ENCODE peak calls at places on chromosome 2, in seven cellular contexts. X, Z, P, B, A, M and R are unnamed samples. For H3K27me3, the result is how much of the 10 kb centered on the place peaks cover.

GRCh38 chr2:76953733-76954347 is 568.3 kb downstream of the LRRTM4 start:
- DNase-seq in X (no peak), Z (peak), P (peak), B (no peak), A (no peak), M (peak), R (no peak)

GRCh38 chr2:95001117-95001551 is 24.4 kb upstream of the MAL start:
- DNase-seq in X (peak), Z (no peak), P (no peak), B (no peak), A (no peak), M (peak), R (no peak)

GRCh38 chr2:168294409-168294808 is 47.0 kb upstream of the STK39 start:
- DNase-seq in X (no peak), Z (no peak), P (no peak), B (no peak), A (no peak), M (no peak), R (no peak)

GRCh38 chr2:20065885-20066602 is 14.6 kb upstream of the LAPTM4A start:
- DNase-seq in X (peak), Z (no peak), P (peak), B (peak), A (peak), M (no peak), R (no peak)

GRCh38 chr2:230660294-230661060 is 52.2 kb upstream of the CAB39 start:
- DNase-seq in X (no peak), Z (peak), P (peak), B (peak), A (peak), M (no peak), R (no peak)

GRCh38 chr2:10432315-10433181 is 15.6 kb downstream of the ODC1 start:
- DNase-seq in X (peak), Z (no peak), P (peak), B (no peak), A (peak), M (peak), R (no peak)

GRCh38 chr2:105320651-105321215 is 8.8 kb downstream of the TGFBRAP1 start:
- DNase-seq in X (no peak), Z (no peak), P (no peak), B (no peak), A (no peak), M (no peak), R (no peak)

GRCh38 chr2:113978524-113979171 is 88.8 kb downstream of the ACTR3 start:
- DNase-seq in X (no peak), Z (no peak), P (no peak), B (no peak), A (no peak), M (no peak), R (no peak)

GRCh38 chr2:26299488-26300092 is 46.4 kb upstream of the SELENOI start:
- DNase-seq in X (no peak), Z (no peak), P (peak), B (no peak), A (peak), M (peak), R (no peak)

GRCh38 chr2:166932032-166932431 is 43.8 kb downstream of the XIRP2 start:
- DNase-seq in X (no peak), Z (no peak), P (no peak), B (no peak), A (no peak), M (no peak), R (no peak)

GRCh38 chr2:60555066-60555793 is 1.8 kb upstream of the BCL11A start:
- DNase-seq in X (peak), Z (peak), P (peak), B (peak), A (peak), M (peak), R (peak)

GRCh38 chr2:33552758-33553461 is 46.2 kb downstream of the FAM98A start:
- DNase-seq in X (no peak), Z (peak), P (no peak), B (no peak), A (no peak), M (no peak), R (no peak)

GRCh38 chr2:77579076-77579769 is 57.0 kb upstream of the LRRTM4 start:
- DNase-seq in X (no peak), Z (no peak), P (no peak), B (no peak), A (no peak), M (no peak), R (no peak)

GRCh38 chr2:72755647-72756423 is 70.0 kb downstream of the EXOC6B start:
- DNase-seq in X (no peak), Z (no peak), P (no peak), B (no peak), A (no peak), M (no peak), R (no peak)

GRCh38 chr2:196591621-196592022 is 47.9 kb upstream of the CCDC150 start:
- DNase-seq in X (no peak), Z (no peak), P (no peak), B (no peak), A (no peak), M (no peak), R (no peak)

GRCh38 chr2:60775048-60775639 is 19.1 kb downstream of the PAPOLG start:
- DNase-seq in X (no peak), Z (no peak), P (no peak), B (no peak), A (no peak), M (no peak), R (no peak)

GRCh38 chr2:233756429-233757081 is 3.5 kb upstream of the UGT1A1 start:
- DNase-seq in X (no peak), Z (no peak), P (peak), B (no peak), A (no peak), M (no peak), R (no peak)

GRCh38 chr2:231221761-231222160 is 23.3 kb downstream of the ARMC9 start:
- DNase-seq in X (no peak), Z (no peak), P (no peak), B (no peak), A (no peak), M (no peak), R (no peak)

GRCh38 chr2:176583530-176584101 is 314.4 kb downstream of the MTX2 start:
- DNase-seq in X (no peak), Z (no peak), P (no peak), B (no peak), A (no peak), M (no peak), R (no peak)

GRCh38 chr2:190533968-190534309 is 583 bp downstream of the NEMP2 start:
- DNase-seq in X (no peak), Z (peak), P (peak), B (no peak), A (no peak), M (no peak), R (peak)

GRCh38 chr2:43218221-43218549 is 8.2 kb downstream of the ZFP36L2 start:
- DNase-seq in X (no peak), Z (no peak), P (no peak), B (no peak), A (no peak), M (no peak), R (no peak)

GRCh38 chr2:143700865-143701264 is 571.6 kb downstream of the ARHGAP15 start:
- DNase-seq in X (no peak), Z (no peak), P (no peak), B (no peak), A (no peak), M (no peak), R (no peak)

GRCh38 chr2:127421116-127421800 is 3.0 kb downstream of the PROC start:
- DNase-seq in X (no peak), Z (no peak), P (no peak), B (no peak), A (peak), M (no peak), R (no peak)

GRCh38 chr2:174023591-174024523 is 58.7 kb upstream of the SP3 start:
- DNase-seq in X (no peak), Z (peak), P (no peak), B (peak), A (peak), M (peak), R (no peak)

GRCh38 chr2:229296016-229296415 is 24.9 kb upstream of the PID1 start:
- DNase-seq in X (no peak), Z (no peak), P (no peak), B (no peak), A (no peak), M (no peak), R (no peak)

GRCh38 chr2:46999857-47000678 is 84.5 kb upstream of the MCFD2 start:
- DNase-seq in X (no peak), Z (no peak), P (no peak), B (no peak), A (no peak), M (no peak), R (no peak)

GRCh38 chr2:190277234-190278112 is 42.2 kb downstream of the HIBCH start:
- DNase-seq in X (no peak), Z (no peak), P (no peak), B (no peak), A (no peak), M (peak), R (no peak)

GRCh38 chr2:191597186-191597751 is 80.7 kb upstream of the NABP1 start:
- DNase-seq in X (no peak), Z (no peak), P (no peak), B (no peak), A (no peak), M (no peak), R (no peak)

GRCh38 chr2:161353543-161353942 is 45.3 kb downstream of the PSMD14 start:
- DNase-seq in X (no peak), Z (no peak), P (no peak), B (no peak), A (no peak), M (no peak), R (no peak)

GRCh38 chr2:172179045-172179742 is 76.5 kb upstream of the DLX2 start:
- DNase-seq in X (no peak), Z (no peak), P (peak), B (no peak), A (no peak), M (no peak), R (no peak)

GRCh38 chr2:186518945-186519344 is 32.9 kb downstream of the ZC3H15 start:
- DNase-seq in X (no peak), Z (no peak), P (no peak), B (no peak), A (no peak), M (no peak), R (no peak)

GRCh38 chr2:228352048-228352447 is 170.6 kb upstream of the SPHKAP start:
- DNase-seq in X (no peak), Z (no peak), P (no peak), B (no peak), A (no peak), M (no peak), R (no peak)

GRCh38 chr2:95356821-95357700 is 45.4 kb upstream of the FAHD2A start:
- DNase-seq in X (no peak), Z (no peak), P (peak), B (no peak), A (peak), M (peak), R (no peak)

GRCh38 chr2:173149491-173149890 is 73.8 kb downstream of the MAP3K20 start:
- DNase-seq in X (no peak), Z (no peak), P (no peak), B (no peak), A (no peak), M (no peak), R (no peak)

GRCh38 chr2:11121099-11121822 is 34.0 kb upstream of the SLC66A3 start:
- DNase-seq in X (no peak), Z (no peak), P (no peak), B (no peak), A (no peak), M (peak), R (no peak)

GRCh38 chr2:189821953-189822748 is 37.9 kb downstream of the PMS1 start:
- DNase-seq in X (no peak), Z (no peak), P (no peak), B (no peak), A (no peak), M (no peak), R (no peak)

GRCh38 chr2:145635706-145636427 is 1115.9 kb upstream of the ZEB2 start:
- DNase-seq in X (no peak), Z (no peak), P (no peak), B (no peak), A (no peak), M (no peak), R (no peak)

GRCh38 chr2:99365661-99366060 is 28.5 kb downstream of the EIF5B start:
- DNase-seq in X (no peak), Z (no peak), P (no peak), B (no peak), A (no peak), M (no peak), R (no peak)

GRCh38 chr2:103289101-103289725 is 527.4 kb downstream of the TMEM182 start:
- DNase-seq in X (no peak), Z (no peak), P (no peak), B (no peak), A (no peak), M (peak), R (no peak)

GRCh38 chr2:46309052-46309953 is 12.1 kb downstream of the EPAS1 start:
- DNase-seq in X (no peak), Z (no peak), P (no peak), B (no peak), A (no peak), M (no peak), R (no peak)

GRCh38 chr2:239267411-239267941 is 133.3 kb downstream of the HDAC4 start:
- DNase-seq in X (peak), Z (peak), P (peak), B (peak), A (peak), M (no peak), R (peak)

GRCh38 chr2:239268082-239268481 is 132.7 kb downstream of the HDAC4 start:
- DNase-seq in X (peak), Z (no peak), P (peak), B (peak), A (peak), M (no peak), R (no peak)

GRCh38 chr2:239266436-239266770 is 134.4 kb downstream of the HDAC4 start:
- DNase-seq in X (no peak), Z (no peak), P (no peak), B (no peak), A (peak), M (no peak), R (no peak)

GRCh38 chr2:239265681-239266435 is 135.0 kb downstream of the HDAC4 start:
- DNase-seq in X (peak), Z (no peak), P (no peak), B (no peak), A (peak), M (no peak), R (no peak)

GRCh38 chr2:239266779-239267410 is 133.9 kb downstream of the HDAC4 start:
- DNase-seq in X (peak), Z (no peak), P (no peak), B (no peak), A (peak), M (no peak), R (no peak)
- H3K27ac ChIP-seq in X (peak), Z (peak), P (peak), B (peak), A (peak), M (no peak), R (peak)

DNA sequence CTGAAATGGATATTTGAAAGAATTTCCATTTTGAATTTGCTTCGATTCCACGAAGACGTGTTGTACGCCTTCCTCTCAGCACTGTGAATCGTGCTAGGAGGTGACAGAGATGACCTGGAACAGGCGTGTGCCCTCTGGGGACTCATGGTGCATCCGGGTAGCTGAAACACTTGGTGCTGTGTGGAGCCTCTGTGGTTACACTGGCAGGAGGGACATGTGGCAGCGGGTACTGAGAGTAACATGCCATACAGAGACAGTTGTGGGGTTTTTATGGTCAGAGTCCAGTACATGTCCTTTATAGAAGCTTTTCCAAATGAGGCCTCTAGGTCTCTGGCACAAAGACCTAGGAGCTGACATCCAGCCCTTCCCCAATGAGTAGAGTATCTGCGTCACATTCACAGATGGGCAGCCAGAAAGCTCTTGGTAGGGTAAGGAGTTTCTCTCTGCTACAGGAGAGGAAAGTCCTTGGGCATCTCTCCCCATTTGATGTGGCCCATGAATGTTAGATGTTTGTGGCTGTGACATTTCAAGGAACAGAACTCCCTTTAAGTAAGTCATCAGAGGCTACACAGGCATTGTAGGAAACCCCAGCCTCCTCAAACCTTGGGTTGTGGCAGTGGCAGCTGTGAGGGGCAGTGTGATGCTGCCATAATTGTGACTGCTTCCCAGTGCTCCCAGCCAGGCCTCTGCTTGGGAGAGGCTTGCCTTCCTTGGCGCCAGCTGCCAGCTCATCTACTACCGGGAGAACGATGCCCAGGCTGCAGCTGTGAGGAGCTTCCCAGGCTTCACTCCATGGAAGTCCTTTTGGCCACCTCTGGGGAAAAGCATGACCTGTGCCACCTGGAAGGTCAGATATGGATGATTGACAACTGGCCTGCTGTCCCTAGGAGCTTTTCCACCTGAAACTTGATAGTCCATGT is 80.6 kb downstream of the ACOXL start:
- DNase-seq in X (no peak), Z (no peak), P (no peak), B (no peak), A (no peak), M (no peak), R (no peak)
- H3K27me3 ChIP-seq in X (under half), Z (under half), P (under half), B (under half), A (under half), M (under half), R (under half)

GRCh38 chr2:179571721-179572120 is 289.7 kb downstream of the ZNF385B start:
- DNase-seq in X (no peak), Z (no peak), P (no peak), B (no peak), A (no peak), M (no peak), R (no peak)
- TF ChIP-seq CTCF in X (no peak), Z (no peak), P (no peak), B (no peak), A (no peak), M (no peak), R (no peak)

GRCh38 chr2:181836583-181836982 is 54.9 kb upstream of the ITPRID2 start:
- DNase-seq in X (no peak), Z (no peak), P (no peak), B (no peak), A (no peak), M (no peak), R (no peak)

GRCh38 chr2:181828122-181828705 is 63.3 kb upstream of the ITPRID2 start:
- DNase-seq in X (no peak), Z (no peak), P (no peak), B (no peak), A (no peak), M (no peak), R (no peak)

GRCh38 chr2:181829230-181829629 is 62.3 kb upstream of the ITPRID2 start:
- DNase-seq in X (no peak), Z (no peak), P (no peak), B (no peak), A (no peak), M (no peak), R (no peak)

GRCh38 chr2:181832015-181832414 is 59.5 kb upstream of the ITPRID2 start:
- DNase-seq in X (no peak), Z (no peak), P (no peak), B (no peak), A (no peak), M (no peak), R (no peak)
- H3K27ac ChIP-seq in X (no peak), Z (no peak), P (no peak), B (no peak), A (no peak), M (no peak), R (no peak)

GRCh38 chr2:219445220-219445631 is 10.6 kb downstream of the SPEG start:
- DNase-seq in X (no peak), Z (no peak), P (no peak), B (no peak), A (no peak), M (no peak), R (no peak)
- H3K27me3 ChIP-seq in X (under half), Z (half or more), P (under half), B (under half), A (half or more), M (under half), R (under half)

DNA sequence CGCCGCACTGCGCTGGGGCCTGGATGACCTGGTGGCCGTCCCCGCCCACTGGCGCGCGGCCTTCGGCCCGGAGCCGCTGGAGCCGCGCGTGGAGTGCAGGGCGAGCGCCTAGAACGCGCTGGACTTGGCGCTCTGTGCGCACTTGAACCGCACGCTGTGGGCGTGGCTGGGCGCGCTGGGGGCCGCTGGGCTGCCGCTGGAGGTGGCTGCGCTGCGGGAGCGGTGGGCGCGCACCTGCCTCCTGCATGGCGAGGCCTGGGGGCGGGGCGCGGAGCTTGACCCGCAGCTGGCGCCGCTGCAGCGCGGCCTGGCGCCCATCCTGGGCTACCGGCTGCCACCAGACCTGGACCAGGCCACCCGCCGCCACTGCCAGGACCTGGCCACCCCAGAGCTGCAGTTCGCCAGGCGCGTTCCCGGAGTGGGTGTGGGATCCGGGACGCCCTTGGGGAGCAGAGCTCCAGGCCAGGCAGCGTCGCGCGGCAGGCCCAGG is 9.9 kb downstream of the AQP12B start:
- DNase-seq in X (peak), Z (no peak), P (no peak), B (no peak), A (no peak), M (peak), R (no peak)
- TF ChIP-seq CTCF in X (no peak), Z (no peak), P (no peak), B (no peak), A (no peak), M (no peak), R (no peak)

GRCh38 chr2:37916512-37917082 is 8.5 kb upstream of the RMDN2 start:
- DNase-seq in X (no peak), Z (no peak), P (no peak), B (no peak), A (no peak), M (no peak), R (no peak)
- H3K27ac ChIP-seq in X (peak), Z (no peak), P (no peak), B (peak), A (no peak), M (no peak), R (no peak)

GRCh38 chr2:39668576-39668975 is 2.9 kb downstream of the TMEM178A start:
- DNase-seq in X (no peak), Z (no peak), P (no peak), B (no peak), A (no peak), M (no peak), R (no peak)
- H3K27me3 ChIP-seq in X (under half), Z (under half), P (under half), B (under half), A (half or more), M (under half), R (half or more)